ENCODE peak calls at places on chromosomes 3 and 15, in seven cellular contexts. J is amygdala, R is RWPE2, A is Daoy, W is NCI-H2081, O is hippocampal formation, B is transverse colon. G is an unnamed sample.

GRCh38 chr3:14252321-14253021 is 73.9 kb downstream of the LSM3 start:
- DNase-seq in B (no peak), A (no peak), O (no peak), R (no peak), W (no peak), J (no peak), G (no peak)

GRCh38 chr15:57462391-57462790 is 86.1 kb downstream of the CGNL1 start:
- DNase-seq in W (no peak), B (no peak), A (no peak), R (no peak), O (no peak), J (no peak), G (no peak)

GRCh38 chr3:170159933-170160332 is 21.6 kb downstream of the PHC3 start:
- DNase-seq in R (no peak), O (no peak), B (no peak), W (no peak), A (no peak), J (no peak), G (no peak)

GRCh38 chr15:79376383-79376782 is 55.8 kb upstream of the MINAR1 start:
- DNase-seq in O (no peak), R (no peak), J (no peak), W (no peak), A (no peak), B (no peak), G (no peak)

GRCh38 chr3:101873619-101874018 is 24.3 kb downstream of the NFKBIZ start:
- DNase-seq in B (no peak), A (no peak), W (no peak), O (no peak), R (no peak), J (no peak), G (no peak)

GRCh38 chr15:81227716-81228115 is 31.0 kb downstream of the IL16 start:
- DNase-seq in J (no peak), O (no peak), A (no peak), B (no peak), W (no peak), R (no peak), G (no peak)

GRCh38 chr3:111152506-111152905 is 80.9 kb downstream of the NECTIN3 start:
- DNase-seq in O (no peak), R (no peak), J (no peak), W (no peak), B (no peak), A (no peak), G (no peak)

GRCh38 chr3:123156276-123156995 is 45.3 kb upstream of the SEC22A start:
- DNase-seq in J (no peak), W (no peak), A (no peak), O (no peak), R (no peak), B (no peak), G (no peak)

GRCh38 chr3:17431477-17432045 is 310.9 kb downstream of the TBC1D5 start:
- DNase-seq in J (no peak), A (no peak), O (no peak), W (no peak), B (no peak), R (no peak), G (no peak)